ENCODE peak calls at places on chromosomes 11 and 22, in ten cellular contexts. J is A549, T is tibial nerve, E is stomach, C is SK-N-SH, B is transverse colon, K is upper lobe of left lung, U is suprapubic skin, P is esophagus muscularis mucosa, M is sigmoid colon. O is an unnamed sample.

GRCh38 chr11:111602865-111603632 is 800 bp downstream of the SIK2 start:
- DNase-seq in K (peak; percentile 38), M (peak; percentile 80), T (no peak), J (no peak), B (peak; percentile 44), C (peak; percentile 74), U (peak; percentile 83), E (peak; percentile 43), P (no peak), O (peak; percentile 60)

GRCh38 chr22:22348815-22349454 is 104.3 kb downstream of the VPREB1 start:
- DNase-seq in B (no peak), P (peak; percentile 75), U (no peak), M (no peak), K (no peak), E (no peak), C (no peak), J (no peak), T (no peak), O (no peak)

GRCh38 chr11:34345012-34345804 is 12.6 kb downstream of the ABTB2 start:
- DNase-seq in T (peak; percentile 41), C (no peak), B (no peak), P (no peak), K (no peak), M (peak; percentile 75), U (no peak), E (peak; percentile 49), J (peak; percentile 64), O (peak; percentile 47)

GRCh38 chr11:36027731-36028130 is 83.9 kb downstream of the LDLRAD3 start:
- DNase-seq in E (no peak), K (no peak), C (no peak), P (no peak), T (no peak), M (no peak), J (no peak), U (no peak), B (no peak), O (no peak)

GRCh38 chr22:37231406-37232139 is 12.5 kb downstream of the RAC2 start:
- DNase-seq in P (no peak), J (no peak), U (no peak), K (no peak), B (peak; percentile 7), T (no peak), E (no peak), M (no peak), C (peak; percentile 12), O (no peak)

GRCh38 chr11:112103446-112103845 is 16.8 kb downstream of the SDHD start:
- DNase-seq in P (no peak), C (no peak), M (no peak), K (no peak), B (no peak), J (no peak), T (no peak), E (no peak), U (no peak), O (no peak)

GRCh38 chr22:25021976-25022711 is 69.6 kb downstream of the KIAA1671 start:
- DNase-seq in E (no peak), P (no peak), B (no peak), C (no peak), K (no peak), M (no peak), U (no peak), T (no peak), J (no peak), O (no peak)

GRCh38 chr22:22565991-22566390 is 6.9 kb upstream of the PRAME start:
- DNase-seq in U (no peak), E (no peak), J (no peak), P (no peak), M (no peak), K (no peak), C (no peak), B (no peak), T (no peak), O (no peak)

GRCh38 chr22:41491379-41492100 is 22.6 kb downstream of the ACO2 start:
- DNase-seq in K (no peak), P (no peak), C (no peak), M (peak; percentile 84), B (no peak), U (no peak), T (no peak), E (no peak), J (no peak), O (no peak)

GRCh38 chr11:120096756-120097191 is 41.1 kb downstream of the TRIM29 start:
- DNase-seq in E (no peak), K (no peak), P (no peak), T (no peak), B (no peak), U (no peak), J (no peak), C (no peak), M (no peak), O (no peak)

GRCh38 chr11:70399681-70400112 is 1.4 kb downstream of the CTTN start:
- DNase-seq in P (peak; percentile 96), C (peak; percentile 65), E (peak; percentile 81), J (peak; percentile 94), T (peak; percentile 50), K (peak; percentile 92), B (peak; percentile 74), M (peak; percentile 94), U (peak; percentile 87), O (peak; percentile 93)

GRCh38 chr11:65634440-65634839 is 3.5 kb upstream of the SIPA1 start:
- DNase-seq in E (no peak), P (no peak), B (no peak), C (no peak), K (no peak), M (no peak), J (no peak), U (no peak), T (no peak), O (no peak)

GRCh38 chr11:17887779-17888178 is 125.1 kb downstream of the SERGEF start:
- DNase-seq in C (no peak), P (no peak), B (no peak), J (no peak), K (no peak), U (no peak), M (no peak), E (no peak), T (no peak), O (no peak)

GRCh38 chr11:17894929-17895658 is 117.8 kb downstream of the SERGEF start:
- DNase-seq in P (peak; percentile 21), E (no peak), K (no peak), C (peak; percentile 36), M (no peak), J (no peak), U (no peak), T (no peak), B (no peak), O (no peak)

GRCh38 chr11:17892409-17892808 is 120.4 kb downstream of the SERGEF start:
- DNase-seq in C (no peak), K (no peak), P (no peak), J (no peak), E (no peak), U (no peak), M (no peak), T (no peak), B (no peak), O (no peak)

GRCh38 chr11:17890333-17890732 is 122.5 kb downstream of the SERGEF start:
- DNase-seq in B (no peak), E (no peak), U (no peak), P (no peak), T (no peak), K (no peak), M (no peak), C (no peak), J (no peak), O (no peak)
- TF ChIP-seq CTCF in B (no peak), E (no peak), U (no peak), P (no peak), T (no peak), K (no peak), M (no peak), C (peak; percentile 12), J (no peak), O (no peak)

GRCh38 chr22:31953251-31953650 is 8.9 kb downstream of the YWHAH start:
- DNase-seq in B (no peak), E (no peak), J (no peak), U (no peak), M (no peak), T (no peak), P (no peak), C (no peak), K (no peak), O (no peak)

GRCh38 chr22:31952094-31952401 is 7.7 kb downstream of the YWHAH start:
- DNase-seq in U (no peak), E (no peak), C (peak; percentile 36), K (no peak), M (no peak), T (no peak), P (no peak), B (no peak), J (no peak), O (no peak)

GRCh38 chr22:31951201-31952093 is 7.1 kb downstream of the YWHAH start:
- DNase-seq in U (no peak), J (no peak), C (no peak), B (no peak), P (no peak), K (no peak), T (no peak), M (no peak), E (no peak), O (no peak)

GRCh38 chr22:31950226-31950625 is 5.9 kb downstream of the YWHAH start:
- DNase-seq in B (no peak), P (no peak), J (no peak), C (no peak), K (no peak), T (no peak), E (no peak), U (no peak), M (no peak), O (no peak)

DNA sequence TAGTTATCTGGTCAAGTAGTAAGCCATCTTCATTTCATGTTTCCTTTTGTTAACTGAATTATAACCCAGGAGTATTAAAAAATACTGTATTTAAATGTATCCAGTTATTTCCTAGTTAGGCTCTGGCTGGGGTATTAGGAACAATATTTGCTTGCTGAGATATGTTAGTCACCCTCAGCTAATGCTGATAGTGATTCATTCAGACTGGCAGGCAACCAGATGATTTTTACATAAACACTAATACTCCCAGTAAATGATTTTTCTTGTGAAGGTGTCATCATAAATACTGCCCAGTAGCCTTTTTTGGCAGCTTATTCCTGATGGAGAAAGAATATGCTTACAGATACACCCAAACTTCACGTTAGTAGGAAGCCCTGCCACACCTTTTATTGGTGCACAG is 8.1 kb downstream of the YWHAH start:
- DNase-seq in M (no peak), J (peak; percentile 28), K (no peak), T (no peak), P (no peak), B (no peak), U (no peak), C (no peak), E (no peak), O (no peak)
- TF ChIP-seq EP300 in M (no peak), J (no peak), K (no peak), T (no peak), P (no peak), B (no peak), U (no peak), C (no peak), E (no peak), O (no peak)

GRCh38 chr11:95284057-95285052 is 53.4 kb upstream of the SESN3 start:
- DNase-seq in B (no peak), M (no peak), E (no peak), C (no peak), K (no peak), U (no peak), J (no peak), P (no peak), T (no peak), O (no peak)
- TF ChIP-seq CTCF in B (no peak), M (no peak), E (no peak), C (no peak), K (no peak), U (no peak), J (no peak), P (no peak), T (no peak), O (no peak)

GRCh38 chr22:27194096-27194748 is 536.8 kb downstream of the MIAT start:
- DNase-seq in C (no peak), J (no peak), T (no peak), P (no peak), B (no peak), E (no peak), K (no peak), M (no peak), U (no peak), O (no peak)
- TF ChIP-seq EP300 in C (no peak), J (no peak), T (no peak), P (no peak), B (no peak), E (no peak), K (no peak), M (no peak), U (no peak), O (no peak)